ENCODE peak calls at places on chromosome 19, in five cellular contexts. One of them, this sample, is unnamed.

GRCh38 chr19:2302319-2303208 is 5.4 kb downstream of the LINGO3 start:
- DNase-seq in ELR: peak; percentile 42
- DNase-seq in GOT3: no peak
- DNase-seq in fibroblast of the conjunctiva: no peak
- DNase-seq in EL: peak; percentile 29
- DNase-seq in this sample: peak; percentile 70

GRCh38 chr19:1315470-1316166 is 29.9 kb downstream of the EFNA2 start:
- DNase-seq in ELR: peak; percentile 61
- DNase-seq in GOT3: no peak
- DNase-seq in fibroblast of the conjunctiva: peak; percentile 9
- DNase-seq in EL: peak; percentile 43
- DNase-seq in this sample: peak; percentile 75

GRCh38 chr19:46493236-46494114 is 2.2 kb downstream of the PNMA8B start:
- DNase-seq in ELR: no peak
- DNase-seq in GOT3: no peak
- DNase-seq in fibroblast of the conjunctiva: no peak
- DNase-seq in EL: no peak
- DNase-seq in this sample: peak; percentile 51

GRCh38 chr19:31316201-31316951 is 32.9 kb downstream of the TSHZ3 start:
- DNase-seq in ELR: no peak
- DNase-seq in GOT3: no peak
- DNase-seq in fibroblast of the conjunctiva: peak; percentile 30
- DNase-seq in EL: no peak
- DNase-seq in this sample: peak; percentile 91

GRCh38 chr19:46878613-46879375 is 18.0 kb downstream of the ARHGAP35 start:
- DNase-seq in ELR: peak; percentile 95
- DNase-seq in GOT3: peak; percentile 21
- DNase-seq in fibroblast of the conjunctiva: no peak
- DNase-seq in EL: peak; percentile 92
- DNase-seq in this sample: peak; percentile 93

GRCh38 chr19:292281-292884 is 1.2 kb upstream of the PLPP2 start:
- DNase-seq in ELR: no peak
- DNase-seq in GOT3: no peak
- DNase-seq in fibroblast of the conjunctiva: no peak
- DNase-seq in EL: no peak
- DNase-seq in this sample: no peak

GRCh38 chr19:37506387-37507166 is at the start of gene ZNF793:
- DNase-seq in ELR: peak; percentile 21
- DNase-seq in GOT3: no peak
- DNase-seq in fibroblast of the conjunctiva: peak; percentile 55
- DNase-seq in EL: peak; percentile 45
- DNase-seq in this sample: peak; percentile 80

GRCh38 chr19:46299004-46299509 is 2.2 kb downstream of the HIF3A start:
- DNase-seq in ELR: peak; percentile 60
- DNase-seq in GOT3: no peak
- DNase-seq in fibroblast of the conjunctiva: peak; percentile 95
- DNase-seq in EL: peak; percentile 82
- DNase-seq in this sample: peak; percentile 88

GRCh38 chr19:58562126-58563033 is 4.0 kb upstream of the UBE2M start:
- DNase-seq in ELR: no peak
- DNase-seq in GOT3: no peak
- DNase-seq in fibroblast of the conjunctiva: no peak
- DNase-seq in EL: peak; percentile 37
- DNase-seq in this sample: peak; percentile 74

GRCh38 chr19:15934332-15935078 is at the start of gene CYP4F11:
- DNase-seq in ELR: no peak
- DNase-seq in GOT3: no peak
- DNase-seq in fibroblast of the conjunctiva: no peak
- DNase-seq in EL: no peak
- DNase-seq in this sample: no peak

GRCh38 chr19:33774751-33775150 is 21.9 kb upstream of the KCTD15 start:
- DNase-seq in ELR: no peak
- DNase-seq in GOT3: no peak
- DNase-seq in fibroblast of the conjunctiva: no peak
- DNase-seq in EL: no peak
- DNase-seq in this sample: no peak

GRCh38 chr19:38389101-38389925 is 816 bp downstream of the SPRED3 start:
- DNase-seq in ELR: peak; percentile 88
- DNase-seq in GOT3: no peak
- DNase-seq in fibroblast of the conjunctiva: peak; percentile 40
- DNase-seq in EL: peak; percentile 87
- DNase-seq in this sample: peak; percentile 91

GRCh38 chr19:53212703-53213320 is 19.7 kb upstream of the ZNF665 start:
- DNase-seq in ELR: no peak
- DNase-seq in GOT3: no peak
- DNase-seq in fibroblast of the conjunctiva: no peak
- DNase-seq in EL: no peak
- DNase-seq in this sample: no peak

GRCh38 chr19:18849838-18850400 is 18.2 kb downstream of the UPF1 start:
- DNase-seq in ELR: no peak
- DNase-seq in GOT3: no peak
- DNase-seq in fibroblast of the conjunctiva: no peak
- DNase-seq in EL: no peak
- DNase-seq in this sample: no peak

GRCh38 chr19:40265763-40266099 is 19.4 kb downstream of the AKT2 start:
- DNase-seq in ELR: no peak
- DNase-seq in GOT3: no peak
- DNase-seq in fibroblast of the conjunctiva: no peak
- DNase-seq in EL: no peak
- DNase-seq in this sample: no peak

GRCh38 chr19:45103625-45104319 is 10.8 kb downstream of the PPP1R37 start:
- DNase-seq in ELR: no peak
- DNase-seq in GOT3: no peak
- DNase-seq in fibroblast of the conjunctiva: no peak
- DNase-seq in EL: no peak
- DNase-seq in this sample: no peak

GRCh38 chr19:58001895-58002369 is 688 bp downstream of the ZNF606 start:
- DNase-seq in ELR: peak; percentile 40
- DNase-seq in GOT3: no peak
- DNase-seq in fibroblast of the conjunctiva: no peak
- DNase-seq in EL: no peak
- DNase-seq in this sample: no peak

GRCh38 chr19:6218497-6219146 is 61.2 kb downstream of the MLLT1 start:
- DNase-seq in ELR: peak; percentile 85
- DNase-seq in GOT3: no peak
- DNase-seq in fibroblast of the conjunctiva: peak; percentile 73
- DNase-seq in EL: peak; percentile 79
- DNase-seq in this sample: peak; percentile 89

This sample was measured in GM23248.